ENCODE peak calls at places on chromosome 22, in nine cellular contexts. One of them, this sample, is unnamed.

GRCh38 chr22:40620464-40621046 is 16.0 kb downstream of the MRTFA start:
- DNase-seq in stimulated activated CD4-positive, alpha-beta T cell treated with anti-CD3 and anti-CD28 coated beads, TNF-alpha, amount 100 ng/mL, for 4 hours: no peak
- DNase-seq in mucosa of descending colon: no peak
- DNase-seq in fibroblast of lung: peak
- DNase-seq in GM12891: no peak
- DNase-seq in GM18507: no peak
- DNase-seq in NB4: peak
- DNase-seq in tibial artery: no peak
- DNase-seq in heart right ventricle: no peak
- DNase-seq in this sample: no peak

GRCh38 chr22:50502628-50503474 is 4.7 kb downstream of the LMF2 start:
- DNase-seq in GM18507: no peak
- DNase-seq in mucosa of descending colon: peak
- DNase-seq in NB4: no peak
- DNase-seq in fibroblast of lung: no peak
- DNase-seq in stimulated activated CD4-positive, alpha-beta T cell treated with anti-CD3 and anti-CD28 coated beads, TNF-alpha, amount 100 ng/mL, for 4 hours: no peak
- DNase-seq in tibial artery: no peak
- DNase-seq in GM12891: no peak
- DNase-seq in heart right ventricle: no peak
- DNase-seq in this sample: no peak

GRCh38 chr22:20436309-20437252 is 1.0 kb downstream of the SCARF2 start:
- DNase-seq in mucosa of descending colon: peak
- DNase-seq in stimulated activated CD4-positive, alpha-beta T cell treated with anti-CD3 and anti-CD28 coated beads, TNF-alpha, amount 100 ng/mL, for 4 hours: no peak
- DNase-seq in heart right ventricle: no peak
- DNase-seq in GM18507: no peak
- DNase-seq in GM12891: no peak
- DNase-seq in tibial artery: peak
- DNase-seq in NB4: no peak
- DNase-seq in fibroblast of lung: peak
- DNase-seq in this sample: no peak

GRCh38 chr22:46355369-46355995 is 20.0 kb downstream of the TRMU start:
- DNase-seq in mucosa of descending colon: no peak
- DNase-seq in fibroblast of lung: peak
- DNase-seq in GM18507: peak
- DNase-seq in tibial artery: no peak
- DNase-seq in NB4: peak
- DNase-seq in heart right ventricle: peak
- DNase-seq in GM12891: peak
- DNase-seq in stimulated activated CD4-positive, alpha-beta T cell treated with anti-CD3 and anti-CD28 coated beads, TNF-alpha, amount 100 ng/mL, for 4 hours: peak
- DNase-seq in this sample: no peak

GRCh38 chr22:49962751-49963646 is 2.4 kb downstream of the PIM3 start:
- DNase-seq in GM18507: no peak
- DNase-seq in GM12891: no peak
- DNase-seq in NB4: no peak
- DNase-seq in fibroblast of lung: no peak
- DNase-seq in tibial artery: peak
- DNase-seq in heart right ventricle: peak
- DNase-seq in stimulated activated CD4-positive, alpha-beta T cell treated with anti-CD3 and anti-CD28 coated beads, TNF-alpha, amount 100 ng/mL, for 4 hours: no peak
- DNase-seq in mucosa of descending colon: peak
- DNase-seq in this sample: no peak

GRCh38 chr22:35894937-35895708 is 133.5 kb downstream of the RBFOX2 start:
- DNase-seq in heart right ventricle: peak
- DNase-seq in stimulated activated CD4-positive, alpha-beta T cell treated with anti-CD3 and anti-CD28 coated beads, TNF-alpha, amount 100 ng/mL, for 4 hours: no peak
- DNase-seq in fibroblast of lung: peak
- DNase-seq in tibial artery: peak
- DNase-seq in NB4: peak
- DNase-seq in GM18507: no peak
- DNase-seq in GM12891: no peak
- DNase-seq in mucosa of descending colon: no peak
- DNase-seq in this sample: no peak

GRCh38 chr22:19968450-19968891 is 26.9 kb upstream of the TXNRD2 start:
- DNase-seq in fibroblast of lung: no peak
- DNase-seq in GM12891: no peak
- DNase-seq in stimulated activated CD4-positive, alpha-beta T cell treated with anti-CD3 and anti-CD28 coated beads, TNF-alpha, amount 100 ng/mL, for 4 hours: no peak
- DNase-seq in GM18507: no peak
- DNase-seq in tibial artery: no peak
- DNase-seq in mucosa of descending colon: peak
- DNase-seq in heart right ventricle: no peak
- DNase-seq in NB4: no peak
- DNase-seq in this sample: no peak

GRCh38 chr22:46047226-46047625 is 70.3 kb upstream of the WNT7B start:
- DNase-seq in NB4: no peak
- DNase-seq in GM18507: no peak
- DNase-seq in mucosa of descending colon: peak
- DNase-seq in heart right ventricle: no peak
- DNase-seq in fibroblast of lung: no peak
- DNase-seq in GM12891: no peak
- DNase-seq in tibial artery: peak
- DNase-seq in stimulated activated CD4-positive, alpha-beta T cell treated with anti-CD3 and anti-CD28 coated beads, TNF-alpha, amount 100 ng/mL, for 4 hours: no peak
- DNase-seq in this sample: no peak

GRCh38 chr22:20427945-20428417 is 9.6 kb downstream of the SCARF2 start:
- DNase-seq in GM12891: no peak
- DNase-seq in NB4: no peak
- DNase-seq in GM18507: no peak
- DNase-seq in stimulated activated CD4-positive, alpha-beta T cell treated with anti-CD3 and anti-CD28 coated beads, TNF-alpha, amount 100 ng/mL, for 4 hours: no peak
- DNase-seq in heart right ventricle: no peak
- DNase-seq in tibial artery: no peak
- DNase-seq in mucosa of descending colon: no peak
- DNase-seq in fibroblast of lung: no peak
- DNase-seq in this sample: no peak

GRCh38 chr22:49166746-49167145 is 660.9 kb downstream of the BRD1 start:
- DNase-seq in tibial artery: no peak
- DNase-seq in GM18507: no peak
- DNase-seq in mucosa of descending colon: no peak
- DNase-seq in heart right ventricle: no peak
- DNase-seq in stimulated activated CD4-positive, alpha-beta T cell treated with anti-CD3 and anti-CD28 coated beads, TNF-alpha, amount 100 ng/mL, for 4 hours: no peak
- DNase-seq in GM12891: no peak
- DNase-seq in NB4: no peak
- DNase-seq in fibroblast of lung: no peak
- DNase-seq in this sample: no peak

GRCh38 chr22:46023558-46023981 is 46.6 kb upstream of the WNT7B start:
- DNase-seq in GM12891: no peak
- DNase-seq in tibial artery: peak
- DNase-seq in NB4: no peak
- DNase-seq in fibroblast of lung: peak
- DNase-seq in stimulated activated CD4-positive, alpha-beta T cell treated with anti-CD3 and anti-CD28 coated beads, TNF-alpha, amount 100 ng/mL, for 4 hours: no peak
- DNase-seq in GM18507: no peak
- DNase-seq in mucosa of descending colon: no peak
- DNase-seq in heart right ventricle: no peak
- DNase-seq in this sample: no peak

GRCh38 chr22:46149493-46149997 is 781 bp upstream of the PPARA start:
- DNase-seq in mucosa of descending colon: peak
- DNase-seq in tibial artery: peak
- DNase-seq in stimulated activated CD4-positive, alpha-beta T cell treated with anti-CD3 and anti-CD28 coated beads, TNF-alpha, amount 100 ng/mL, for 4 hours: peak
- DNase-seq in GM18507: no peak
- DNase-seq in heart right ventricle: peak
- DNase-seq in GM12891: no peak
- DNase-seq in fibroblast of lung: no peak
- DNase-seq in NB4: peak
- DNase-seq in this sample: no peak

GRCh38 chr22:30198152-30198845 is 48.3 kb downstream of the LIF start:
- DNase-seq in GM18507: no peak
- DNase-seq in GM12891: no peak
- DNase-seq in mucosa of descending colon: no peak
- DNase-seq in NB4: no peak
- DNase-seq in heart right ventricle: no peak
- DNase-seq in fibroblast of lung: peak
- DNase-seq in tibial artery: no peak
- DNase-seq in stimulated activated CD4-positive, alpha-beta T cell treated with anti-CD3 and anti-CD28 coated beads, TNF-alpha, amount 100 ng/mL, for 4 hours: no peak
- DNase-seq in this sample: no peak

GRCh38 chr22:27480487-27480886 is 321.1 kb downstream of the MN1 start:
- DNase-seq in fibroblast of lung: no peak
- DNase-seq in GM12891: no peak
- DNase-seq in NB4: no peak
- DNase-seq in mucosa of descending colon: no peak
- DNase-seq in heart right ventricle: no peak
- DNase-seq in stimulated activated CD4-positive, alpha-beta T cell treated with anti-CD3 and anti-CD28 coated beads, TNF-alpha, amount 100 ng/mL, for 4 hours: no peak
- DNase-seq in tibial artery: no peak
- DNase-seq in GM18507: no peak
- DNase-seq in this sample: no peak

GRCh38 chr22:29817724-29818123 is 20.4 kb downstream of the ASCC2 start:
- DNase-seq in heart right ventricle: no peak
- DNase-seq in GM18507: no peak
- DNase-seq in fibroblast of lung: no peak
- DNase-seq in NB4: no peak
- DNase-seq in GM12891: no peak
- DNase-seq in mucosa of descending colon: no peak
- DNase-seq in stimulated activated CD4-positive, alpha-beta T cell treated with anti-CD3 and anti-CD28 coated beads, TNF-alpha, amount 100 ng/mL, for 4 hours: no peak
- DNase-seq in tibial artery: no peak
- DNase-seq in this sample: no peak